ENCODE peak calls at places on chromosomes 16 and 17, in eight cellular contexts. E, O, K, Z, Q, L, N and H are unnamed samples.

GRCh38 chr17:50945779-50946222 is 79.6 kb upstream of the TOB1 start:
- DNase-seq in Q (no peak), L (peak; percentile 22), E (no peak), O (no peak), N (no peak), Z (no peak), K (no peak), H (peak; percentile 9)

GRCh38 chr16:74743668-74744299 is 30.8 kb downstream of the FA2H start:
- DNase-seq in Z (peak; percentile 94), E (no peak), L (peak; percentile 95), O (no peak), K (peak; percentile 95), Q (no peak), N (peak; percentile 99), H (no peak)

GRCh38 chr16:16116841-16117240 is 106.5 kb downstream of the ABCC6 start:
- DNase-seq in L (no peak), E (no peak), N (no peak), Q (no peak), Z (no peak), K (no peak), O (no peak), H (no peak)

GRCh38 chr17:79765708-79766107 is 12.2 kb upstream of the CBX2 start:
- DNase-seq in E (no peak), Z (no peak), K (no peak), N (no peak), L (no peak), Q (no peak), O (no peak), H (no peak)

GRCh38 chr17:28144019-28144418 is 101.5 kb downstream of the NLK start:
- DNase-seq in L (no peak), Z (no peak), E (no peak), O (no peak), Q (no peak), K (no peak), N (no peak), H (no peak)

GRCh38 chr17:21288581-21289017 is 4.1 kb downstream of the MAP2K3 start:
- DNase-seq in K (no peak), O (peak; percentile 27), Q (no peak), L (no peak), Z (no peak), E (no peak), N (no peak), H (no peak)

GRCh38 chr16:27596411-27596810 is 46.5 kb downstream of the KATNIP start:
- DNase-seq in Q (no peak), E (no peak), Z (no peak), K (no peak), L (no peak), N (no peak), O (no peak), H (no peak)

GRCh38 chr17:42655528-42655927 is 3.6 kb upstream of the TUBG2 start:
- DNase-seq in Q (no peak), N (no peak), Z (no peak), L (no peak), O (no peak), K (no peak), E (no peak), H (no peak)

GRCh38 chr17:68314916-68315535 is 23.7 kb downstream of the ARSG start:
- DNase-seq in E (peak; percentile 30), L (peak; percentile 53), Q (no peak), Z (peak; percentile 45), N (no peak), O (no peak), K (peak; percentile 18), H (no peak)

GRCh38 chr17:55883112-55883511 is 132.3 kb downstream of the PCTP start:
- DNase-seq in Q (peak; percentile 41), L (no peak), K (no peak), N (no peak), Z (no peak), O (no peak), E (no peak), H (no peak)

GRCh38 chr16:10738231-10739077 is 5.2 kb upstream of the NUBP1 start:
- DNase-seq in N (peak; percentile 72), E (no peak), O (peak; percentile 86), Q (peak; percentile 71), K (peak; percentile 34), Z (peak; percentile 78), L (peak; percentile 63), H (peak; percentile 88)

GRCh38 chr17:50955667-50956120 is 89.5 kb upstream of the TOB1 start:
- DNase-seq in O (no peak), N (peak; percentile 25), Z (no peak), L (no peak), K (no peak), Q (no peak), E (no peak), H (no peak)

GRCh38 chr17:9021158-9021984 is at the start of gene NTN1:
- DNase-seq in K (peak; percentile 30), O (peak; percentile 54), Z (peak; percentile 76), N (peak; percentile 59), E (peak; percentile 54), Q (no peak), L (peak; percentile 65), H (peak; percentile 66)

GRCh38 chr16:27195941-27196595 is 7.3 kb upstream of the KDM8 start:
- DNase-seq in Z (no peak), K (no peak), Q (no peak), E (peak; percentile 87), O (no peak), N (no peak), L (no peak), H (peak; percentile 49)

GRCh38 chr17:64320613-64321553 is 57.8 kb upstream of the TEX2 start:
- DNase-seq in Z (peak; percentile 61), K (peak; percentile 60), E (peak; percentile 57), O (peak; percentile 75), L (peak; percentile 85), N (peak; percentile 64), Q (peak; percentile 93), H (peak; percentile 66)

GRCh38 chr16:24776486-24777220 is 47.2 kb downstream of the TNRC6A start:
- DNase-seq in L (no peak), E (no peak), N (peak; percentile 28), K (no peak), Q (no peak), O (peak; percentile 39), Z (no peak), H (peak; percentile 55)

GRCh38 chr17:47802341-47803022 is 19.1 kb downstream of the OSBPL7 start:
- DNase-seq in L (peak; percentile 74), Q (peak; percentile 74), E (peak; percentile 46), O (no peak), K (peak; percentile 62), Z (peak; percentile 48), N (peak; percentile 67), H (no peak)

GRCh38 chr17:82004485-82005455 is 17.9 kb downstream of the CENPX start:
- DNase-seq in O (no peak), Q (no peak), E (no peak), L (no peak), Z (no peak), N (no peak), K (no peak), H (no peak)

GRCh38 chr17:40113961-40114272 is 7.9 kb upstream of the MSL1 start:
- DNase-seq in L (no peak), K (no peak), O (no peak), E (no peak), N (no peak), Z (no peak), Q (peak; percentile 77), H (no peak)
- H3K27ac ChIP-seq in L (peak overlapping the region; percentile 88), K (peak overlapping the region; percentile 99), O (peak overlapping the region; percentile 97), E (peak overlapping the region; percentile 58), N (peak overlapping the region; percentile 89), Z (peak overlapping the region; percentile 82), Q (peak overlapping the region; percentile 84), H (peak overlapping the region; percentile 64)

GRCh38 chr16:86570542-86571196 is 4.0 kb downstream of the FOXC2 start:
- DNase-seq in Z (no peak), K (no peak), Q (peak; percentile 33), O (no peak), E (no peak), L (no peak), N (no peak), H (no peak)
- H3K36me3 ChIP-seq in Z (no peaks in the 10 kb centered on the region), K (no peaks in the 10 kb centered on the region), Q (no peaks in the 10 kb centered on the region), O (no peaks in the 10 kb centered on the region), E (no peaks in the 10 kb centered on the region), L (no peaks in the 10 kb centered on the region), N (no peaks in the 10 kb centered on the region), H (no peaks in the 10 kb centered on the region)

DNA sequence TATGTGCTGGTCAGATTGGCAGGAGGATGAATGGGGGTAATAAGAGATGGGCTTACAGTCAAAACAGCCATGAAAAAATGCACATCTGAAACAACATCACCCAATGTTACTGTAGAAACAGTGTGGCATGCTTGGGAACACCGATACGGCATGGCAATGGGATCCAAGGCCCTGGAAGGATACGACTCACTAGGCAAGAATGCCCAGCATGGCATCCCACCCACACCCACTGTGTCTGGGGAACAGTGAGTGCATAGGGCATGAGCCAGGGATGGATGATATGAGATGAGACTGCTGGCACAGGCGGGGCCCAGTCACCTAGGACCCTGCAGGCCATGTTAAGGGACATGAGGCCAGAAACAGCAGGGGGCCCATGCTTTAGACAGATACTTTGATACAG is 11.5 kb downstream of the TRIM25 start:
- DNase-seq in E (no peak), N (no peak), Q (peak; percentile 34), K (no peak), O (no peak), Z (peak; percentile 73), L (no peak), H (no peak)
- H3K27ac ChIP-seq in E (no peak overlapping the region), N (no peak overlapping the region), Q (no peak overlapping the region), K (no peak overlapping the region), O (no peak overlapping the region), Z (no peak overlapping the region), L (no peak overlapping the region), H (no peak overlapping the region)

GRCh38 chr16:2088192-2088631 is 40.4 kb downstream of the TSC2 start:
- DNase-seq in E (no peak), O (no peak), Z (no peak), L (no peak), K (no peak), N (no peak), Q (no peak), H (no peak)

GRCh38 chr16:2085669-2086068 is 37.9 kb downstream of the TSC2 start:
- DNase-seq in Q (no peak), N (no peak), K (no peak), E (no peak), O (no peak), L (no peak), Z (no peak), H (no peak)

GRCh38 chr16:2087426-2088191 is 39.8 kb downstream of the TSC2 start:
- DNase-seq in Q (no peak), N (no peak), Z (no peak), O (no peak), K (peak; percentile 26), E (no peak), L (no peak), H (no peak)

GRCh38 chr16:2086136-2086742 is 38.5 kb downstream of the TSC2 start:
- DNase-seq in O (no peak), K (no peak), E (no peak), L (no peak), Q (no peak), Z (no peak), N (no peak), H (no peak)

DNA sequence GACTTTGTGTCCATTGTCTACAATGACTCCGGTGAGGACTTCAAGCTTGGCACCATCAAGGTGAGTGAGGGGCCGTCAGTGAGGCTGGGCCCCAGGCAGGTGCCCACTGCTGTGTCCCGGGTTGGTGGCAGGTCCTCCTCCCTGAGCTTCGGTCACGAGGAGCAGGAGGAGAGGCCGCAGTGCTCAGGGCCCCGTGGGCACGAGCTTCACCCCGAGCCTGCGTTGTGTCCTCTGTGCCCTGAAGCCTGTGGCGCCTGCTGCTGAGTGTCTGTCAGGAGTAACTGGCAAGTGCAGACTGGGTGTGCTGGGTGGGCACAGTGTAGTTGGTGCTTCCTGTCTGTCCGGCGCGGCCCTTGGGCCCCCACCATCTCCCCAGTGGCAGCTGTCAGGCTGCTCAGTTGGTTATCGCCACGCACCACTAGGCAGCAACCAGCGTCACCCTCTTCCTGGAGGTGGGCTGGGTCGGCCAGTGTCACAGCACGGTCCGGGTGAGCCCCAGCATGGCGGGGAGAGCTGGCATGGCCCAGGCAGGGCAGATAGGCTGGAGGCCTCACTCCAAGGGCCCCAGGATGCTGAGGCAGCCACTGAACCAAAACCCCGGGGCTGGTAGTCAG is 39.1 kb downstream of the TSC2 start:
- DNase-seq in L (no peak), K (no peak), Z (no peak), E (no peak), N (no peak), Q (no peak), O (no peak), H (no peak)
- H3K36me3 ChIP-seq in L (no peaks in the 10 kb centered on the region), K (no peaks in the 10 kb centered on the region), Z (no peaks in the 10 kb centered on the region), E (no peaks in the 10 kb centered on the region), N (peaks cover 10% of the 10 kb centered on the region), Q (peaks cover 2% of the 10 kb centered on the region), O (peaks cover 90% of the 10 kb centered on the region), H (no peaks in the 10 kb centered on the region)